ENCODE peak calls at places on chromosomes 3 and 15, in ten cellular contexts. U is A549, D is NB4, S is spleen, A is GM12878, K is ovary, R is IMR-90, B is endothelial cell of umbilical vein, I is adrenal gland, W is heart left ventricle. T is an unnamed sample.

GRCh38 chr3:35383719-35384555 is 255.4 kb upstream of the ARPP21 start:
- DNase-seq in S (no peak), B (peak), W (no peak), K (no peak), R (no peak), D (no peak), I (no peak), A (no peak), U (peak), T (no peak)

GRCh38 chr3:195458188-195458800 is 15.5 kb upstream of the ACAP2 start:
- DNase-seq in W (no peak), U (no peak), I (no peak), A (no peak), R (peak), D (peak), B (peak), S (no peak), K (no peak), T (no peak)

GRCh38 chr3:41502461-41502860 is 303.2 kb downstream of the CTNNB1 start:
- DNase-seq in D (no peak), U (no peak), I (no peak), R (no peak), W (no peak), S (no peak), A (no peak), B (no peak), K (no peak), T (no peak)

GRCh38 chr15:81133782-81134461 is at the start of gene CFAP161:
- DNase-seq in I (peak), U (peak), S (no peak), B (peak), K (peak), W (peak), A (no peak), D (no peak), R (peak), T (peak)

GRCh38 chr3:167913218-167913902 is 177.8 kb downstream of the SERPINI1 start:
- DNase-seq in S (no peak), B (no peak), I (no peak), K (no peak), U (peak), W (no peak), D (peak), A (no peak), R (peak), T (no peak)

GRCh38 chr3:82038536-82038935 is 277.1 kb upstream of the GBE1 start:
- DNase-seq in R (no peak), S (no peak), K (no peak), B (peak), W (no peak), U (no peak), I (no peak), D (no peak), A (no peak), T (no peak)

GRCh38 chr3:43445820-43446219 is 159.5 kb downstream of the SNRK start:
- DNase-seq in R (no peak), U (no peak), D (no peak), W (no peak), A (no peak), I (no peak), K (no peak), B (no peak), S (no peak), T (no peak)

GRCh38 chr3:74009961-74010859 is 385.5 kb upstream of the PDZRN3 start:
- DNase-seq in B (no peak), I (no peak), D (no peak), K (no peak), U (no peak), W (no peak), A (no peak), S (no peak), R (no peak), T (no peak)

GRCh38 chr15:48087844-48088243 is 32.9 kb upstream of the SLC24A5 start:
- DNase-seq in U (no peak), K (no peak), D (no peak), B (no peak), W (no peak), A (no peak), I (no peak), S (no peak), R (no peak), T (no peak)

GRCh38 chr3:156175570-156175969 is 55.2 kb downstream of the KCNAB1 start:
- DNase-seq in D (no peak), W (no peak), S (no peak), I (no peak), R (peak), U (no peak), B (no peak), K (no peak), A (no peak), T (no peak)

GRCh38 chr3:106010829-106011228 is 142.0 kb upstream of the CBLB start:
- DNase-seq in A (no peak), S (no peak), I (no peak), W (no peak), D (no peak), R (no peak), B (no peak), U (no peak), K (no peak), T (no peak)

GRCh38 chr15:40274350-40275274 is 8.3 kb downstream of the ANKRD63 start:
- DNase-seq in A (peak), B (peak), S (peak), U (peak), K (peak), W (peak), D (peak), I (peak), R (peak), T (peak)

GRCh38 chr15:99104788-99105515 is at the start of gene SYNM:
- DNase-seq in S (peak), R (peak), B (peak), A (no peak), K (peak), W (peak), U (peak), I (peak), D (peak), T (peak)

GRCh38 chr3:70245746-70246525 is 66.5 kb downstream of the MDFIC2 start:
- DNase-seq in W (no peak), K (no peak), I (no peak), D (no peak), S (no peak), B (no peak), U (no peak), A (no peak), R (no peak), T (no peak)

GRCh38 chr3:159761377-159761776 is 227.3 kb upstream of the IL12A start:
- DNase-seq in U (peak), R (peak), B (peak), D (no peak), S (no peak), W (no peak), I (peak), K (peak), A (no peak), T (peak)

GRCh38 chr3:152620395-152620794 is 214.5 kb upstream of the P2RY1 start:
- DNase-seq in A (no peak), K (no peak), W (no peak), B (no peak), I (no peak), U (no peak), D (no peak), S (no peak), R (no peak), T (peak)

GRCh38 chr3:115960799-115961198 is 337.5 kb downstream of the GAP43 start:
- DNase-seq in B (no peak), W (no peak), I (no peak), S (no peak), R (no peak), A (no peak), K (no peak), U (no peak), D (no peak), T (peak)

GRCh38 chr3:29311805-29312204 is 30.9 kb downstream of the RBMS3 start:
- DNase-seq in K (no peak), U (no peak), B (no peak), A (no peak), R (no peak), S (no peak), W (no peak), I (no peak), D (no peak), T (no peak)

GRCh38 chr15:32898991-32899613 is 181.3 kb downstream of the GREM1 start:
- DNase-seq in B (no peak), D (no peak), U (peak), R (no peak), K (no peak), I (no peak), W (no peak), S (peak), A (no peak), T (no peak)

GRCh38 chr3:99509224-99509623 is 129.2 kb upstream of the COL8A1 start:
- DNase-seq in B (no peak), U (no peak), W (no peak), A (no peak), D (no peak), S (no peak), K (no peak), R (peak), I (no peak), T (peak)

GRCh38 chr15:85582076-85582718 is 201.8 kb downstream of the AKAP13 start:
- DNase-seq in R (peak), I (peak), A (peak), S (no peak), D (no peak), U (no peak), K (peak), B (peak), W (no peak), T (no peak)

GRCh38 chr3:8503461-8503860 is 1.8 kb downstream of the LMCD1 start:
- DNase-seq in B (peak), A (no peak), D (no peak), R (no peak), U (peak), S (no peak), W (no peak), I (no peak), K (no peak), T (no peak)

GRCh38 chr3:8503871-8504610 is 2.4 kb downstream of the LMCD1 start:
- DNase-seq in U (peak), R (no peak), W (no peak), B (no peak), I (no peak), K (no peak), A (no peak), S (no peak), D (no peak), T (no peak)

GRCh38 chr3:8506611-8507061 is 5.0 kb downstream of the LMCD1 start:
- DNase-seq in R (peak), B (peak), S (no peak), U (no peak), D (no peak), W (no peak), A (no peak), I (peak), K (no peak), T (no peak)

GRCh38 chr3:8505621-8506020 is 4.0 kb downstream of the LMCD1 start:
- DNase-seq in I (no peak), D (no peak), K (no peak), R (no peak), W (no peak), B (peak), S (no peak), A (no peak), U (no peak), T (no peak)

DNA sequence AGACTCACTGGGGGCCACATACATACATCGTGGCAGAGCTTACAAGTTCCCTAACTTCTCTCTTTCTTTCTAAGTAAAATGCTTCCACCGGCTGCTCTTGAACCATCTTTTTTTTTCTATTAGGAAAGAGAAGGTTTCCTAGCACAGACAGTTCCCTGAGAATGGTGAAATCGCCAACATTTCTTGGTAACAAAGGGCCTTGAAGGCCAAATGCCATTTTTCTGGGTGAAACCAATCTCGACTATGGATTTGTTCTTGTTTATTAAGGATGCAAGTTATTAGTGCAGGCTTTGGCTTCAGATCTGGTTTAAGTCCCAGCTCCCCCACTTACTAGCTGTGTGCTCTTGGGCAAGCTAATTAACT is 3.0 kb downstream of the LMCD1 start:
- DNase-seq in D (no peak), U (no peak), R (no peak), B (no peak), W (no peak), K (no peak), S (no peak), A (no peak), I (no peak), T (no peak)
- H3K4me3 ChIP-seq in D (no peak), U (no peak), R (no peak), B (no peak), W (peak), K (peak), S (peak), A (peak), I (no peak), T (no peak)

DNA sequence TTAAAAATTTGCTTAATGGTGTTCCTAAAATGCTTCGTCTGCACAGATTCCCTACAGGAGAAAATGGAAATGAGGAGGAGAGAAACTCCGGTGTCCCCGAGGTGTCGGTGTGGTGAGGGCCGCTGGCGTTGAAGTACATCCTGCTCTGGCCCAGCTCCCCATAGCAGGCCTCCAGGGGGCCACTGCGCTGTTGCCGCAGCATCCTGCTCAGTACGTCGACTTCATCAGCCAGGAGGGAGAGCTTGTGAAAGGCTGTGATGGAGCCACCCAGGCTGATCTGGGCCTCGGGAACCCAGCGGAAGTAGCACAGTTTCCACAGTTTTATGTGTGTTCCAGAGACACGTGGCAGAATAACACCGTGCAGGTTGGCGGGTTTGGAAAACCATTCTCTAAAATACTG is 37.8 kb downstream of the FAN1 start:
- DNase-seq in I (no peak), A (no peak), W (no peak), S (no peak), B (no peak), U (no peak), D (no peak), K (no peak), R (no peak), T (no peak)
- TF ChIP-seq CTCF in I (no peak), A (no peak), W (no peak), S (no peak), B (no peak), U (no peak), D (no peak), K (no peak), R (no peak), T (no peak)

DNA sequence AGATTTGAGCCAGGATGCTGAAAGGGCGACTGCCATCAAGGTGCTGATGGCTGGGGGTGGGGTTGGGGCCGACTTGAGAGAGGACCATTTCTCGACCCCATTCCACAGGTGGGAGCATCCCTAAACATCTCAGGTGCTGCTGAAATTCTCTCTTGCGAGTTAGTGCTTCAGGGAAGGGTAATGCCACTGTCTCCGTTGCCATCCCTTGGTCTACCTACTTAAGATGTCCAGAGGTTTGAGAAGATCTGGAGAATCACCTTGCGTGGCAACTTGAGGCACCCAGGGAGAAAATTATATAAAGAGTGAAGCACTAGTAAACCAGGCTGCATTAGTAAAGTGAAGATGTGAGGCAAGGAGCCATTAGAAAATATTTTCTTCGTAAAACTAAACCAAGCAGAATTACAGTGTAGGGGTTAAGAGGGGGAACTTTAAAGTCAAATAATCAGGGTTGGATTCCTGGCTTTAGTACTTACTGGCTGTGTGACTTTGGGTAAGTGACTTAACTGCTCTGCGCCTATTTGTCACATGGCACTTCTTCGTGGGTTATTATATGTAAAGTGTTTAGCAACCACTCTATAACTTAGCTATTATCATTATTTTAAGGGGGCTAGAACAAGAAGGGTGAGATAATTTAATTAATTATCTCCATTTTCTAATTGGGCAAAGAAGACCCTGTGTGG is 662 bp upstream of the RFTN1 start:
- DNase-seq in S (no peak), R (no peak), I (no peak), B (no peak), D (no peak), A (no peak), W (no peak), U (no peak), K (no peak), T (no peak)
- TF ChIP-seq POLR2A in S (no peak), R (no peak), I (no peak), B (no peak), D (no peak), A (no peak), W (no peak), U (no peak), K (no peak), T (no peak)

GRCh38 chr3:55246016-55246415 is 241.1 kb downstream of the WNT5A start:
- DNase-seq in U (no peak), I (no peak), K (no peak), D (no peak), A (no peak), W (no peak), R (peak), S (no peak), B (no peak), T (no peak)
- H3K4me3 ChIP-seq in U (no peak), I (no peak), K (no peak), D (no peak), A (no peak), W (no peak), R (no peak), S (no peak), B (no peak), T (no peak)

GRCh38 chr3:100761211-100761921 is 52.1 kb downstream of the TFG start:
- DNase-seq in W (no peak), I (no peak), D (peak), R (no peak), B (peak), K (no peak), A (no peak), S (no peak), U (peak), T (no peak)
- TF ChIP-seq CTCF in W (no peak), I (no peak), D (no peak), R (no peak), B (no peak), K (no peak), A (peak), S (no peak), U (no peak), T (no peak)

GRCh38 chr3:15601399-15602145 is at the start of the genes BTD and HACL1:
- DNase-seq in A (peak), U (peak), B (peak), S (peak), W (peak), K (peak), D (peak), R (peak), I (peak), T (peak)

GRCh38 chr3:15601046-15601398 is 347 bp downstream of the HACL1 start:
- DNase-seq in W (no peak), B (no peak), R (peak), S (no peak), U (no peak), D (no peak), A (no peak), I (no peak), K (no peak), T (no peak)

GRCh38 chr3:15606434-15606891 is 4.9 kb downstream of the BTD start:
- DNase-seq in B (peak), W (no peak), I (no peak), R (no peak), S (no peak), A (no peak), U (peak), D (no peak), K (no peak), T (peak)

GRCh38 chr3:15602146-15602536 is 596 bp downstream of the BTD start:
- DNase-seq in S (no peak), W (no peak), B (no peak), D (no peak), I (no peak), K (no peak), R (no peak), A (no peak), U (no peak), T (no peak)
- TF ChIP-seq POLR2A in S (no peak), W (no peak), B (no peak), D (no peak), I (no peak), K (no peak), R (no peak), A (no peak), U (no peak), T (no peak)

DNA sequence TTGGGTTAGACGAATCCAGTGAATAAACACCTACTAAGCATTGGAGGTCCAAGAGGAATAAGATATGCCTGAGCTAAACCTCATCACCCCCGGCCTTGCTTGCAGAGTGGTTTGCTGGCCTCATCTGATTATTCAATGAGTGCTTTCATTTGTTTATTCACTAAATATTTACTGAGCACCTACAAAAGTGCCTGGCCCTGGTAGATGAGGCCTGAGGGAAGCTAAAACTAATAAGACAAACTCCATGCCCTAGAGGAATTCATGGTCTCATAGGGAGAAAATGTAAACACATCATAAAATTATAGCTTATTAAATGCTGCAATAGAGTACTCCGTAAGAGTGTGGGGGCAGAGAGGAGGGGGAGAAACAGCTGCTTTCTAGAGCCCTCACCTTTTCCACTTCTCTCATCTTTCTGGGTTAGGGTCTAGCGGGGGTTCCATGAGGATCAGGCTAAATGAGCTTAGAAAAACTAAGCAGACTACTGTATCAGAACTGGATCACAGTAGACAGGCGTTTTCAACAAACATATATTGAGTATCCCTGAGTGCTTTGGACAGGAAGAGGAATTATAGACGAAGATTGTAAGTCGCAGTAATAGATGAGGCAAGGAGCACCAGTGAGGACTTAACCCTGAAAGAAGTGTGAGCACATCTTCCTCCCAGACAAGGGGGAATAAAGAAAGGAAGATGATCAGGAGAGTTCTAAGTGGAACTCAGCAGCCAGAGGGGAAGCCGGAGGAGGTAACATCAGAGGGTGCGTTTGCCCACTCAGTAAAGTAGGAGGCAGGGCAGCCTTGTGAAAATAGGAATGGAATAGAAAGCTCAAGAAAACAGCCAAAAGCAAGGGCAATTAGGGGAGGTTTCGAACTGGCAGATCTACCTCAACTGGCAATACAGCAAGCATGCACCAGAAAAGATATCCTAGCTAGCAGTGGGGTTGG is 31.5 kb upstream of the LAMP3 start:
- DNase-seq in R (peak), I (no peak), A (no peak), S (no peak), D (no peak), W (no peak), U (no peak), B (no peak), K (no peak), T (no peak)
- H3K4me3 ChIP-seq in R (no peak), I (no peak), A (no peak), S (no peak), D (no peak), W (no peak), U (no peak), B (no peak), K (no peak), T (no peak)

T was measured in testis.